ENCODE peak calls at places on chromosome 19, in nine cellular contexts. M, I, Q, B, E, N, T, D and Y are unnamed samples.

GRCh38 chr19:44681992-44682790 is 10.9 kb downstream of the CEACAM19 start:
- DNase-seq in M (no peak), I (no peak), Q (no peak), B (no peak), E (no peak), N (no peak), T (no peak), D (no peak), Y (no peak)

GRCh38 chr19:35846038-35846668 is 6.2 kb downstream of the NPHS1 start:
- DNase-seq in M (no peak), I (no peak), Q (no peak), B (peak), E (no peak), N (no peak), T (no peak), D (no peak), Y (peak)

GRCh38 chr19:2245273-2245672 is 3.9 kb upstream of the AMH start:
- DNase-seq in M (no peak), I (no peak), Q (no peak), B (no peak), E (no peak), N (no peak), T (no peak), D (no peak), Y (no peak)

GRCh38 chr19:16339361-16339725 is 14.7 kb downstream of the KLF2 start:
- DNase-seq in M (no peak), I (no peak), Q (no peak), B (no peak), E (no peak), N (no peak), T (no peak), D (no peak), Y (no peak)

GRCh38 chr19:50205681-50206138 is 2.3 kb downstream of the MYH14 start:
- DNase-seq in M (no peak), I (peak), Q (no peak), B (peak), E (no peak), N (no peak), T (no peak), D (no peak), Y (no peak)

GRCh38 chr19:50203281-50204080 is at the start of gene MYH14:
- DNase-seq in M (peak), I (peak), Q (peak), B (peak), E (peak), N (peak), T (no peak), D (no peak), Y (peak)

GRCh38 chr19:48636859-48637448 is at the start of gene DBP:
- DNase-seq in M (no peak), I (peak), Q (no peak), B (peak), E (no peak), N (peak), T (no peak), D (no peak), Y (no peak)

GRCh38 chr19:46634045-46634655 is 1.9 kb downstream of the GNG8 start:
- DNase-seq in M (peak), I (no peak), Q (peak), B (peak), E (peak), N (peak), T (peak), D (peak), Y (peak)

GRCh38 chr19:35346193-35347052 is 1.3 kb upstream of the FFAR1 start:
- DNase-seq in M (no peak), I (no peak), Q (no peak), B (peak), E (no peak), N (no peak), T (no peak), D (peak), Y (no peak)

GRCh38 chr19:46533085-46534081 is 37.7 kb upstream of the PNMA8B start:
- DNase-seq in M (peak), I (no peak), Q (no peak), B (no peak), E (no peak), N (no peak), T (no peak), D (no peak), Y (no peak)

GRCh38 chr19:41367848-41368301 is 3.9 kb upstream of the B9D2 start:
- DNase-seq in M (no peak), I (no peak), Q (no peak), B (no peak), E (no peak), N (peak), T (no peak), D (no peak), Y (no peak)

GRCh38 chr19:33399081-33399744 is 25.7 kb downstream of the CEBPG start:
- DNase-seq in M (no peak), I (no peak), Q (no peak), B (no peak), E (no peak), N (no peak), T (no peak), D (no peak), Y (no peak)

GRCh38 chr19:36163813-36164212 is 11.6 kb upstream of the COX7A1 start:
- DNase-seq in M (no peak), I (no peak), Q (no peak), B (no peak), E (no peak), N (no peak), T (no peak), D (no peak), Y (no peak)

GRCh38 chr19:52190679-52191293 is 934 bp downstream of the PPP2R1A start:
- DNase-seq in M (no peak), I (no peak), Q (peak), B (peak), E (no peak), N (peak), T (no peak), D (peak), Y (no peak)

GRCh38 chr19:5691205-5691929 is 1.3 kb downstream of the RPL36 start:
- DNase-seq in M (no peak), I (no peak), Q (no peak), B (peak), E (no peak), N (peak), T (no peak), D (peak), Y (peak)